ENCODE peak calls at places on chromosome 1, in nine cellular contexts. D is memory B cell; O is KBM-7; M is cerebellum; F is activated CD8-positive, alpha-beta memory T cell treated with anti-CD3 and anti-CD28 coated beads for 24 hours; V is endothelial cell of umbilical vein; P is Caki2; A is OCI-LY7; E is stimulated activated CD4-positive, alpha-beta T cell treated with anti-CD3 and anti-CD28 coated beads, Interleukin-4, amount 100 ng/mL, for 48 hours. H is an unnamed sample.

GRCh38 chr1:228219245-228219961 is 11.6 kb downstream of the OBSCN start:
- DNase-seq in A (no peak), O (no peak), V (no peak), M (no peak), P (no peak), F (peak; percentile 48), D (no peak), E (no peak), H (no peak)

GRCh38 chr1:198179556-198179981 is 22.8 kb downstream of the NEK7 start:
- DNase-seq in F (no peak), A (no peak), E (no peak), M (no peak), D (no peak), V (no peak), O (peak; percentile 75), P (no peak), H (peak; percentile 46)

GRCh38 chr1:154446292-154446691 is 41.1 kb downstream of the IL6R start:
- DNase-seq in P (no peak), E (no peak), V (no peak), D (no peak), A (no peak), F (no peak), O (no peak), M (no peak), H (no peak)

GRCh38 chr1:10829067-10829818 is 32.8 kb upstream of the CASZ1 start:
- DNase-seq in P (no peak), O (no peak), E (no peak), M (no peak), F (no peak), V (no peak), A (no peak), D (no peak), H (no peak)

GRCh38 chr1:70633004-70633403 is 221.9 kb downstream of the CTH start:
- DNase-seq in M (no peak), O (no peak), V (no peak), P (no peak), E (no peak), D (no peak), A (no peak), F (no peak), H (peak; percentile 1)

GRCh38 chr1:89887270-89887669 is 66.4 kb downstream of the LRRC8D start:
- DNase-seq in M (no peak), P (peak; percentile 30), E (no peak), V (no peak), D (no peak), F (no peak), O (no peak), A (no peak), H (no peak)

GRCh38 chr1:154714638-154715037 is 106.7 kb upstream of the ADAR start:
- DNase-seq in P (peak; percentile 56), D (no peak), E (no peak), A (peak; percentile 18), F (no peak), M (no peak), O (peak; percentile 50), V (no peak), H (peak; percentile 14)

GRCh38 chr1:154344977-154345837 is 19.9 kb downstream of the ATP8B2 start:
- DNase-seq in A (peak; percentile 54), E (peak; percentile 72), F (peak; percentile 86), P (no peak), O (peak; percentile 67), V (peak; percentile 41), M (no peak), D (peak; percentile 27), H (peak; percentile 40)

GRCh38 chr1:168178227-168178637 is 530 bp upstream of the TIPRL start:
- DNase-seq in V (no peak), D (no peak), M (no peak), E (no peak), O (no peak), P (no peak), A (no peak), F (no peak), H (no peak)

GRCh38 chr1:19250629-19251304 is 557 bp downstream of the EMC1 start:
- DNase-seq in P (no peak), O (no peak), A (no peak), M (no peak), D (no peak), V (no peak), F (no peak), E (no peak), H (no peak)

H was measured in NCI-H69.